ENCODE peak calls at places on chromosomes 2 and 18, in five cellular contexts. B is neuronal stem cell, G is H9, M is H1, I is trophoblast cell. A is an unnamed sample.

GRCh38 chr18:13528739-13529392 is 197.5 kb downstream of the FAM210A start:
- DNase-seq in B (no peak), M (no peak), G (no peak), I (no peak), A (no peak)

GRCh38 chr2:230666885-230667712 is 45.5 kb upstream of the CAB39 start:
- DNase-seq in I (no peak), B (no peak), G (peak), M (peak), A (peak)

GRCh38 chr2:226905718-226906438 is 70.0 kb downstream of the RHBDD1 start:
- DNase-seq in I (no peak), M (no peak), G (no peak), B (no peak), A (no peak)

GRCh38 chr2:143705108-143705686 is 576.0 kb downstream of the ARHGAP15 start:
- DNase-seq in M (no peak), B (no peak), I (peak), G (no peak), A (no peak)

GRCh38 chr18:36544036-36544725 is 246.7 kb downstream of the FHOD3 start:
- DNase-seq in G (no peak), I (no peak), M (no peak), B (no peak), A (no peak)

GRCh38 chr2:232288489-232288888 is 90.1 kb upstream of the ALPP start:
- DNase-seq in M (no peak), G (no peak), B (no peak), I (no peak), A (no peak)

GRCh38 chr2:181354626-181355025 is 102.6 kb upstream of the ITGA4 start:
- DNase-seq in I (no peak), G (no peak), B (no peak), M (no peak), A (peak)

GRCh38 chr2:43511199-43511598 is 84.6 kb downstream of the THADA start:
- DNase-seq in G (no peak), I (no peak), M (no peak), B (no peak), A (no peak)

GRCh38 chr2:122528061-122528460 is 772.6 kb downstream of the TSN start:
- DNase-seq in M (no peak), G (no peak), I (no peak), B (no peak), A (peak)

GRCh38 chr18:62399306-62399705 is 74.2 kb downstream of the TNFRSF11A start:
- DNase-seq in I (no peak), B (no peak), G (no peak), M (no peak), A (no peak)

GRCh38 chr2:85255813-85256581 is 71.8 kb downstream of the TGOLN2 start:
- DNase-seq in M (no peak), B (peak), G (peak), I (no peak), A (peak)

GRCh38 chr2:216287251-216287650 is 85.0 kb downstream of the MARCHF4 start:
- DNase-seq in G (no peak), M (no peak), I (no peak), B (no peak), A (peak)

GRCh38 chr18:67386028-67386427 is 130.5 kb downstream of the DSEL start:
- DNase-seq in G (no peak), M (no peak), I (peak), B (no peak), A (peak)

GRCh38 chr2:96808176-96808837 is 7.8 kb upstream of the CNNM3 start:
- DNase-seq in G (no peak), B (no peak), M (no peak), I (no peak), A (no peak)

GRCh38 chr2:196592912-196593881 is 46.3 kb upstream of the CCDC150 start:
- DNase-seq in I (peak), B (peak), G (peak), M (no peak), A (peak)

GRCh38 chr2:1627628-1628371 is 116.5 kb downstream of the PXDN start:
- DNase-seq in M (no peak), G (no peak), I (no peak), B (no peak), A (peak)

GRCh38 chr2:198231562-198231961 is 427.2 kb downstream of the PLCL1 start:
- DNase-seq in B (no peak), I (no peak), M (no peak), G (no peak), A (no peak)
- H2BK5ac ChIP-seq in B (no peak), I (no peak), M (no peak), G (no peak), A (no peak)

DNA sequence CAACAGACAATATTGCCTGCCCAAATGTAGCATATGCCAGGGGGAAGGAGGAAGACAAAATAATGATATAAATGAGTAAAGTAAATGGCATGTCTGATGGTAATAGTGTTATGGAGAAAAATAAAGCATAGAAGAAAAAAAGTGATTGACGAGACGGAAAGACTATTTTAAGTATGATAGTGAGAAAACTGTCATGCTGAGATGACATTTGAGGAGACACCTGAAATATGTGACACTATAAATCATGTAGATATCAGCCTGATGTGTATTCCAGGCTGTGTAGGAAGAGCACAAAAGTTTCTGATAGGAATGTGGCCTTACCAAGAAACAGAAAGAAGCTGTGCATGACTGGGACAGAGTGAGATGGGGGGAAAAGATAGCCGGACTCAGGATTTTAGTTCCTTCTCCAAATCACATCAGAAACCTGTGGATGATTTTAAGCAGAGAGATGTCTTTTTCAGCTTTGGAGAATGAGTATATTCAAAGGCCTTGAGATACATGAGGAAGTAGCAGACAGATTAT is 387.3 kb upstream of the SYT4 start:
- DNase-seq in M (no peak), I (no peak), G (no peak), B (no peak), A (peak)
- H2BK12ac ChIP-seq in M (no peak), I (no peak), G (no peak), B (no peak), A (no peak)

GRCh38 chr2:156435392-156435724 is 821 bp upstream of the GPD2 start:
- DNase-seq in I (no peak), G (no peak), M (no peak), B (no peak), A (no peak)
- H2BK5ac ChIP-seq in I (peak), G (no peak), M (peak), B (peak), A (peak)

GRCh38 chr2:134479696-134480330 is 225.9 kb downstream of the MGAT5 start:
- DNase-seq in M (no peak), B (no peak), G (no peak), I (no peak), A (no peak)
- H2BK12ac ChIP-seq in M (no peak), B (no peak), G (no peak), I (no peak), A (no peak)

GRCh38 chr2:10935953-10936942 is 24.5 kb downstream of the KCNF1 start:
- DNase-seq in I (no peak), B (no peak), G (peak), M (peak), A (peak)
- H2BK5ac ChIP-seq in I (no peak), B (no peak), G (no peak), M (peak), A (no peak)

GRCh38 chr18:69326094-69326493 is 74.6 kb upstream of the DOK6 start:
- DNase-seq in I (no peak), G (no peak), B (no peak), M (no peak), A (no peak)
- H2BK12ac ChIP-seq in I (no peak), G (no peak), B (no peak), M (no peak), A (no peak)

GRCh38 chr2:69156624-69157023 is 143.6 kb downstream of the ANTXR1 start:
- DNase-seq in M (no peak), I (no peak), G (no peak), B (no peak), A (no peak)

GRCh38 chr2:69152847-69153246 is 139.9 kb downstream of the ANTXR1 start:
- DNase-seq in G (no peak), M (no peak), I (no peak), B (no peak), A (no peak)

GRCh38 chr2:69151974-69152373 is 139.0 kb downstream of the ANTXR1 start:
- DNase-seq in M (no peak), B (no peak), G (no peak), I (no peak), A (no peak)

GRCh38 chr2:69157441-69157840 is 144.5 kb downstream of the ANTXR1 start:
- DNase-seq in M (no peak), G (no peak), B (no peak), I (peak), A (no peak)

DNA sequence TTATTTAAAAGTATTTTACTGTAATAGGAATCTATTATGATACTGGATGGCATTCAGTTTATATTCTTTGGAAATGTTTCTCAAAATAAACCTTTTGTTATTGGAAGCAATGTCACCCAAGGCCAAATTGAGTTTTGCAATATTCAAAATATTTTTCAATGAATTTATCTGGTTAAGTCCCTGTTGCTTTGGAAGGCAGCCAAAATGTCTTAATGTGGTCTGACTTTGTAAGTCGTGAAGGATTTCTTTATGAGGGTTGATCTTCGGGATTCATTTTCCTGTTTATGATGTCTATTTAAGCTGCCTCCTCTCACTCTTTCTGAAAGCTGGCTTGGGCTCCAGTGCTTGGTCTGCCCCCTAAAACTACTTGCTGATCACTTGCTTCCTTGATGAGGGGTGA is 141.1 kb downstream of the ANTXR1 start:
- DNase-seq in I (no peak), B (no peak), M (no peak), G (no peak), A (peak)
- H2BK5ac ChIP-seq in I (no peak), B (no peak), M (no peak), G (no peak), A (no peak)